ENCODE peak calls at places on chromosomes 5 and 9, in eight cellular contexts. N is NCI-H2029 treated with DMSO at 0.1 percent for 48 hours; J is activated CD4-positive, alpha-beta memory T cell treated with anti-CD3 and anti-CD28 coated beads for 36 hours; O is IMR-90; D is NCI-H748 treated with DMSO at 0.1 percent for 48 hours; W is COR-L47; H is activated T-cell treated with anti-CD3 and anti-CD28 coated beads for 4 hours; F is GM13977. B is an unnamed sample.

GRCh38 chr5:14202462-14202861 is 59.3 kb downstream of the TRIO start:
- DNase-seq in N (no peak), J (no peak), O (no peak), D (no peak), W (no peak), H (no peak), F (no peak), B (no peak)

GRCh38 chr9:86098793-86099694 is at the start of gene GOLM1:
- DNase-seq in N (peak; percentile 14), J (peak; percentile 47), O (peak; percentile 60), D (peak; percentile 48), W (peak; percentile 44), H (no peak), F (peak; percentile 83), B (no peak)

GRCh38 chr9:131709741-131710499 is 30.0 kb downstream of the RAPGEF1 start:
- DNase-seq in N (no peak), J (peak; percentile 73), O (peak; percentile 38), D (no peak), W (no peak), H (no peak), F (peak; percentile 74), B (peak; percentile 27)

GRCh38 chr5:84983093-84983492 is 598.4 kb upstream of the EDIL3 start:
- DNase-seq in N (no peak), J (no peak), O (no peak), D (no peak), W (no peak), H (no peak), F (no peak), B (no peak)

GRCh38 chr9:115673599-115673998 is 480.0 kb upstream of the PAPPA start:
- DNase-seq in N (no peak), J (no peak), O (peak; percentile 75), D (no peak), W (no peak), H (no peak), F (no peak), B (no peak)

GRCh38 chr9:117414220-117414905 is 494 bp downstream of the ASTN2 start:
- DNase-seq in N (no peak), J (no peak), O (no peak), D (peak; percentile 51), W (no peak), H (no peak), F (peak; percentile 56), B (no peak)

GRCh38 chr5:4511996-4512656 is 628.0 kb upstream of the ADAMTS16 start:
- DNase-seq in N (no peak), J (no peak), O (no peak), D (no peak), W (no peak), H (no peak), F (no peak), B (no peak)

GRCh38 chr9:77725820-77726219 is 77.7 kb upstream of the GNA14 start:
- DNase-seq in N (no peak), J (peak; percentile 62), O (no peak), D (no peak), W (no peak), H (no peak), F (no peak), B (no peak)

GRCh38 chr9:129182122-129182521 is 4.1 kb upstream of the IER5L start:
- DNase-seq in N (no peak), J (no peak), O (no peak), D (no peak), W (no peak), H (no peak), F (no peak), B (no peak)

GRCh38 chr5:179554981-179555380 is 4.6 kb downstream of the RUFY1 start:
- DNase-seq in N (no peak), J (no peak), O (no peak), D (no peak), W (no peak), H (no peak), F (no peak), B (no peak)

GRCh38 chr5:125196479-125197183 is 450.2 kb upstream of the ZNF608 start:
- DNase-seq in N (peak; percentile 14), J (no peak), O (no peak), D (peak; percentile 77), W (peak; percentile 60), H (no peak), F (no peak), B (no peak)

GRCh38 chr9:89522261-89522978 is 24.5 kb upstream of the SEMA4D start:
- DNase-seq in N (no peak), J (peak; percentile 89), O (no peak), D (no peak), W (no peak), H (peak; percentile 56), F (peak; percentile 83), B (no peak)

GRCh38 chr5:103657301-103657700 is 94.7 kb upstream of the NUDT12 start:
- DNase-seq in N (no peak), J (no peak), O (no peak), D (no peak), W (no peak), H (no peak), F (no peak), B (no peak)

GRCh38 chr9:121889990-121890563 is 203.0 kb downstream of the TTLL11 start:
- DNase-seq in N (peak; percentile 45), J (no peak), O (peak; percentile 87), D (no peak), W (no peak), H (no peak), F (no peak), B (no peak)

GRCh38 chr5:42429694-42430093 is 6.5 kb downstream of the GHR start:
- DNase-seq in N (no peak), J (no peak), O (no peak), D (no peak), W (no peak), H (no peak), F (no peak), B (no peak)

GRCh38 chr5:127290019-127290945 is at the start of gene MEGF10:
- DNase-seq in N (no peak), J (peak; percentile 31), O (peak; percentile 17), D (no peak), W (no peak), H (no peak), F (peak; percentile 63), B (no peak)